ENCODE peak calls at places on chromosomes 12 and 14, in four cellular contexts. Y is HCEC 1CT, T is ACHN, J is PC-9. W is an unnamed sample.

GRCh38 chr12:12560587-12561304 is 1.9 kb downstream of the DUSP16 start:
- DNase-seq in Y (peak; percentile 44), J (peak; percentile 58), T (peak; percentile 91), W (no peak)

GRCh38 chr12:95963104-95963503 is 20.0 kb downstream of the AMDHD1 start:
- DNase-seq in T (no peak), J (no peak), Y (no peak), W (peak; percentile 5)

GRCh38 chr14:51354846-51355245 is 114.8 kb downstream of the TMX1 start:
- DNase-seq in J (no peak), T (no peak), Y (no peak), W (no peak)

GRCh38 chr12:94597268-94597667 is 53.1 kb downstream of the TMCC3 start:
- DNase-seq in T (no peak), J (peak; percentile 33), Y (no peak), W (no peak)

GRCh38 chr14:50396636-50397460 is at the start of gene CDKL1:
- DNase-seq in J (peak; percentile 73), Y (peak; percentile 77), T (peak; percentile 74), W (peak; percentile 72)

GRCh38 chr14:104424406-104425072 is 155.0 kb upstream of the C14orf180 start:
- DNase-seq in J (no peak), T (no peak), Y (no peak), W (no peak)

GRCh38 chr12:3536096-3536875 is 45.3 kb downstream of the PRMT8 start:
- DNase-seq in T (no peak), J (no peak), Y (no peak), W (no peak)

GRCh38 chr12:90335561-90335960 is 619.4 kb downstream of the CCER1 start:
- DNase-seq in T (no peak), Y (no peak), J (no peak), W (peak; percentile 49)

GRCh38 chr12:100826323-100826722 is 31.7 kb downstream of the ANO4 start:
- DNase-seq in J (peak; percentile 28), T (peak; percentile 65), Y (peak; percentile 20), W (peak; percentile 37)

GRCh38 chr14:101442451-101442850 is 118.8 kb upstream of the DIO3 start:
- DNase-seq in Y (no peak), T (no peak), J (no peak), W (no peak)

GRCh38 chr14:21024668-21025373 is at the start of gene NDRG2:
- DNase-seq in J (peak; percentile 56), T (peak; percentile 27), Y (no peak), W (no peak)

GRCh38 chr12:29066061-29066588 is 83.0 kb upstream of the FAR2 start:
- DNase-seq in Y (peak; percentile 77), T (no peak), J (no peak), W (peak; percentile 20)

GRCh38 chr12:62627181-62627580 is 160.6 kb downstream of the MON2 start:
- DNase-seq in T (no peak), J (no peak), Y (no peak), W (no peak)

GRCh38 chr12:6276936-6277615 is 33.4 kb upstream of the PLEKHG6 start:
- DNase-seq in Y (peak; percentile 16), J (no peak), T (peak; percentile 45), W (no peak)

GRCh38 chr14:58812050-58812690 is 174.4 kb downstream of the DACT1 start:
- DNase-seq in Y (no peak), J (no peak), T (no peak), W (no peak)

GRCh38 chr14:31897581-31898186 is 179.4 kb upstream of the ARHGAP5 start:
- DNase-seq in Y (no peak), T (no peak), J (no peak), W (peak; percentile 40)

GRCh38 chr14:65065719-65066118 is 36.6 kb downstream of the MAX start:
- DNase-seq in T (no peak), Y (no peak), J (no peak), W (no peak)

GRCh38 chr12:31118347-31118830 is 44.7 kb downstream of the DDX11 start:
- DNase-seq in T (peak; percentile 43), J (no peak), Y (no peak), W (no peak)

GRCh38 chr14:35384386-35385041 is 20.0 kb downstream of the NFKBIA start:
- DNase-seq in Y (peak; percentile 95), J (no peak), T (peak; percentile 53), W (peak; percentile 98)

GRCh38 chr12:92047058-92047826 is 98.4 kb downstream of the BTG1 start:
- DNase-seq in J (no peak), Y (no peak), T (no peak), W (no peak)

GRCh38 chr14:96370528-96370927 is 7.2 kb downstream of the GSKIP start:
- DNase-seq in T (no peak), J (no peak), Y (no peak), W (no peak)

W was measured in LHCN-M2.